ENCODE peak calls at places on chromosomes 1 and 21, in ten cellular contexts. One of them, this sample, is unnamed.

GRCh38 chr1:240387036-240387435 is 224.9 kb downstream of the GREM2 start:
- DNase-seq in epithelial cell of esophagus: no peak
- DNase-seq in cardiac fibroblast: no peak
- DNase-seq in hepatocyte: no peak
- DNase-seq in mucosa of descending colon: no peak
- DNase-seq in colonic mucosa: no peak
- DNase-seq in ovary: no peak
- DNase-seq in brain microvascular endothelial cell: no peak
- DNase-seq in heart right ventricle: no peak
- DNase-seq in lung: no peak
- DNase-seq in this sample: no peak

GRCh38 chr21:30014883-30015282 is 75.1 kb upstream of the GRIK1 start:
- DNase-seq in epithelial cell of esophagus: no peak
- DNase-seq in cardiac fibroblast: no peak
- DNase-seq in hepatocyte: no peak
- DNase-seq in mucosa of descending colon: no peak
- DNase-seq in colonic mucosa: no peak
- DNase-seq in ovary: no peak
- DNase-seq in brain microvascular endothelial cell: no peak
- DNase-seq in heart right ventricle: no peak
- DNase-seq in lung: no peak
- DNase-seq in this sample: no peak

GRCh38 chr1:241253491-241253890 is 103.5 kb downstream of the RGS7 start:
- DNase-seq in epithelial cell of esophagus: no peak
- DNase-seq in cardiac fibroblast: no peak
- DNase-seq in hepatocyte: no peak
- DNase-seq in mucosa of descending colon: no peak
- DNase-seq in colonic mucosa: no peak
- DNase-seq in ovary: no peak
- DNase-seq in brain microvascular endothelial cell: no peak
- DNase-seq in heart right ventricle: no peak
- DNase-seq in lung: no peak
- DNase-seq in this sample: no peak

GRCh38 chr1:54471588-54471987 is 65.4 kb upstream of the SSBP3 start:
- DNase-seq in epithelial cell of esophagus: no peak
- DNase-seq in cardiac fibroblast: no peak
- DNase-seq in hepatocyte: no peak
- DNase-seq in mucosa of descending colon: no peak
- DNase-seq in colonic mucosa: no peak
- DNase-seq in ovary: no peak
- DNase-seq in brain microvascular endothelial cell: no peak
- DNase-seq in heart right ventricle: no peak
- DNase-seq in lung: no peak
- DNase-seq in this sample: no peak

GRCh38 chr1:214640431-214641213 is 37.6 kb downstream of the CENPF start:
- DNase-seq in epithelial cell of esophagus: no peak
- DNase-seq in cardiac fibroblast: no peak
- DNase-seq in hepatocyte: no peak
- DNase-seq in mucosa of descending colon: no peak
- DNase-seq in colonic mucosa: no peak
- DNase-seq in ovary: no peak
- DNase-seq in brain microvascular endothelial cell: no peak
- DNase-seq in heart right ventricle: no peak
- DNase-seq in lung: no peak
- DNase-seq in this sample: no peak

GRCh38 chr1:10692401-10693021 is 103.9 kb downstream of the CASZ1 start:
- DNase-seq in epithelial cell of esophagus: peak; percentile 58
- DNase-seq in cardiac fibroblast: no peak
- DNase-seq in hepatocyte: peak; percentile 71
- DNase-seq in mucosa of descending colon: peak; percentile 87
- DNase-seq in colonic mucosa: peak; percentile 88
- DNase-seq in ovary: no peak
- DNase-seq in brain microvascular endothelial cell: no peak
- DNase-seq in heart right ventricle: no peak
- DNase-seq in lung: peak; percentile 71
- DNase-seq in this sample: peak; percentile 60

GRCh38 chr1:229028987-229029550 is 241.8 kb upstream of the RAB4A start:
- DNase-seq in epithelial cell of esophagus: no peak
- DNase-seq in cardiac fibroblast: no peak
- DNase-seq in hepatocyte: no peak
- DNase-seq in mucosa of descending colon: no peak
- DNase-seq in colonic mucosa: no peak
- DNase-seq in ovary: no peak
- DNase-seq in brain microvascular endothelial cell: no peak
- DNase-seq in heart right ventricle: no peak
- DNase-seq in lung: no peak
- DNase-seq in this sample: no peak

GRCh38 chr1:94182191-94182590 is 55.2 kb downstream of the ARHGAP29 start:
- DNase-seq in epithelial cell of esophagus: no peak
- DNase-seq in cardiac fibroblast: peak; percentile 21
- DNase-seq in hepatocyte: no peak
- DNase-seq in mucosa of descending colon: no peak
- DNase-seq in colonic mucosa: no peak
- DNase-seq in ovary: no peak
- DNase-seq in brain microvascular endothelial cell: no peak
- DNase-seq in heart right ventricle: no peak
- DNase-seq in lung: no peak
- DNase-seq in this sample: no peak

GRCh38 chr1:65068202-65069011 is 79.6 kb upstream of the AK4 start:
- DNase-seq in epithelial cell of esophagus: no peak
- DNase-seq in cardiac fibroblast: peak; percentile 68
- DNase-seq in hepatocyte: peak; percentile 16
- DNase-seq in mucosa of descending colon: peak; percentile 57
- DNase-seq in colonic mucosa: peak; percentile 53
- DNase-seq in ovary: peak; percentile 18
- DNase-seq in brain microvascular endothelial cell: no peak
- DNase-seq in heart right ventricle: no peak
- DNase-seq in lung: no peak
- DNase-seq in this sample: no peak

GRCh38 chr1:65067491-65068201 is 80.4 kb upstream of the AK4 start:
- DNase-seq in epithelial cell of esophagus: peak; percentile 56
- DNase-seq in cardiac fibroblast: peak; percentile 93
- DNase-seq in hepatocyte: peak; percentile 85
- DNase-seq in mucosa of descending colon: peak; percentile 86
- DNase-seq in colonic mucosa: peak; percentile 70
- DNase-seq in ovary: peak; percentile 77
- DNase-seq in brain microvascular endothelial cell: peak; percentile 69
- DNase-seq in heart right ventricle: peak; percentile 66
- DNase-seq in lung: peak; percentile 72
- DNase-seq in this sample: peak; percentile 67

GRCh38 chr1:65065535-65066378 is 82.2 kb upstream of the AK4 start:
- DNase-seq in epithelial cell of esophagus: no peak
- DNase-seq in cardiac fibroblast: peak; percentile 19
- DNase-seq in hepatocyte: peak; percentile 44
- DNase-seq in mucosa of descending colon: peak; percentile 66
- DNase-seq in colonic mucosa: peak; percentile 71
- DNase-seq in ovary: peak; percentile 59
- DNase-seq in brain microvascular endothelial cell: no peak
- DNase-seq in heart right ventricle: peak; percentile 47
- DNase-seq in lung: no peak
- DNase-seq in this sample: peak; percentile 66

GRCh38 chr1:65066379-65066765 is 81.6 kb upstream of the AK4 start:
- DNase-seq in epithelial cell of esophagus: no peak
- DNase-seq in cardiac fibroblast: no peak
- DNase-seq in hepatocyte: no peak
- DNase-seq in mucosa of descending colon: no peak
- DNase-seq in colonic mucosa: no peak
- DNase-seq in ovary: no peak
- DNase-seq in brain microvascular endothelial cell: no peak
- DNase-seq in heart right ventricle: no peak
- DNase-seq in lung: no peak
- DNase-seq in this sample: peak; percentile 39

DNA sequence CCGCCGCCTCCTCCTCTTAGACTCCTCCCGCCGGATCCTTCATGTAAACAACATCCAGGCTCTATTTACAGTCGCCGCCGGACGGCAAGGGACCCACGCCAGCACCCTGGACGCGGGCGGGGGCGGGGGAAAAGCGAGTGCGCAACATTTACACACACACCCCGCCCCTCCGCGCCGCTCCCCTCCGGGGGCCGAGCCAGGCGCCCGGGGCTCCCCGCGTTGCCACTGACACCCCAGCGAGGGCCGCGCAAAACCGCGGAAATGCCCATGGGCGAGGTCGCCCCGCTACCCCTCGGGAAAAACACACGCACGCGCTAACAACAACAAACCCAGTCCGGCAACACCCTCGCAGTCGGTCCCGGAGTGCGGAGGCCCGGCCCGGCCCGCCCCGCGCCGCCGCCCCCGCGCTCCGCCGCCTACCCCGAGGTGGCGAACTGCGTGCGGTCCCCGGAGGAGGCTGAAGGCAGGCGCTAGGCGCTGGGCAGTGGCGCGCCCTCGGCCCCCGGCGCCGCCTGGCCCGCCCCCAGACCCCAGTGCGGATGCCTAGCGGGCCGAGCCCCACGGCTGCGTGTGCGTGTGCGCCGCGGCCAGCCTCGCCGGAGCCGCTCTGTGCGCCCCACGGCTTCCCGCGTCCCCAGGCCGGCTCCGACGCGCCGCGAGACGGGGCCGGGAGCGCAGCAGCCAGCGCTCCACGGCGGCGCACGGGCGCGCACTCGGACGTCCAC is 81.1 kb upstream of the AK4 start:
- DNase-seq in epithelial cell of esophagus: peak; percentile 51
- DNase-seq in cardiac fibroblast: peak; percentile 95
- DNase-seq in hepatocyte: peak; percentile 79
- DNase-seq in mucosa of descending colon: peak; percentile 95
- DNase-seq in colonic mucosa: peak; percentile 93
- DNase-seq in ovary: peak; percentile 92
- DNase-seq in brain microvascular endothelial cell: peak; percentile 55
- DNase-seq in heart right ventricle: peak; percentile 93
- DNase-seq in lung: peak; percentile 94
- DNase-seq in this sample: peak; percentile 95
- H3K4me3 ChIP-seq in epithelial cell of esophagus: peak overlapping the region; percentile 76
- H3K4me3 ChIP-seq in cardiac fibroblast: peak overlapping the region; percentile 59
- H3K4me3 ChIP-seq in hepatocyte: peak overlapping the region; percentile 98
- H3K4me3 ChIP-seq in mucosa of descending colon: peak overlapping the region; percentile 68
- H3K4me3 ChIP-seq in colonic mucosa: peak overlapping the region; percentile 55
- H3K4me3 ChIP-seq in ovary: peak overlapping the region; percentile 83
- H3K4me3 ChIP-seq in brain microvascular endothelial cell: peak overlapping the region; percentile 79
- H3K4me3 ChIP-seq in heart right ventricle: peak overlapping the region; percentile 78
- H3K4me3 ChIP-seq in lung: peak overlapping the region; percentile 64
- H3K4me3 ChIP-seq in this sample: peak overlapping the region; percentile 87

GRCh38 chr1:209431813-209432442 is 151.6 kb upstream of the CAMK1G start:
- DNase-seq in epithelial cell of esophagus: peak; percentile 54
- DNase-seq in cardiac fibroblast: no peak
- DNase-seq in hepatocyte: no peak
- DNase-seq in mucosa of descending colon: no peak
- DNase-seq in colonic mucosa: no peak
- DNase-seq in ovary: no peak
- DNase-seq in brain microvascular endothelial cell: no peak
- DNase-seq in heart right ventricle: no peak
- DNase-seq in lung: no peak
- DNase-seq in this sample: no peak
- H3K4me3 ChIP-seq in epithelial cell of esophagus: peak overlapping the region; percentile 100
- H3K4me3 ChIP-seq in cardiac fibroblast: no peak overlapping the region
- H3K4me3 ChIP-seq in hepatocyte: no peak overlapping the region
- H3K4me3 ChIP-seq in mucosa of descending colon: no peak overlapping the region
- H3K4me3 ChIP-seq in colonic mucosa: no peak overlapping the region
- H3K4me3 ChIP-seq in ovary: no peak overlapping the region
- H3K4me3 ChIP-seq in brain microvascular endothelial cell: no peak overlapping the region
- H3K4me3 ChIP-seq in heart right ventricle: no peak overlapping the region
- H3K4me3 ChIP-seq in lung: no peak overlapping the region
- H3K4me3 ChIP-seq in this sample: peak overlapping the region; percentile 64

GRCh38 chr1:59143824-59144223 is 153.1 kb upstream of the FGGY start:
- DNase-seq in epithelial cell of esophagus: no peak
- DNase-seq in cardiac fibroblast: peak; percentile 71
- DNase-seq in hepatocyte: no peak
- DNase-seq in mucosa of descending colon: no peak
- DNase-seq in colonic mucosa: no peak
- DNase-seq in ovary: no peak
- DNase-seq in brain microvascular endothelial cell: no peak
- DNase-seq in heart right ventricle: no peak
- DNase-seq in lung: no peak
- DNase-seq in this sample: no peak

GRCh38 chr1:59146651-59147358 is 150.1 kb upstream of the FGGY start:
- DNase-seq in epithelial cell of esophagus: no peak
- DNase-seq in cardiac fibroblast: peak; percentile 46
- DNase-seq in hepatocyte: peak; percentile 62
- DNase-seq in mucosa of descending colon: peak; percentile 55
- DNase-seq in colonic mucosa: peak; percentile 62
- DNase-seq in ovary: peak; percentile 44
- DNase-seq in brain microvascular endothelial cell: no peak
- DNase-seq in heart right ventricle: peak; percentile 71
- DNase-seq in lung: peak; percentile 29
- DNase-seq in this sample: no peak

GRCh38 chr1:59144959-59145358 is 151.9 kb upstream of the FGGY start:
- DNase-seq in epithelial cell of esophagus: no peak
- DNase-seq in cardiac fibroblast: no peak
- DNase-seq in hepatocyte: no peak
- DNase-seq in mucosa of descending colon: no peak
- DNase-seq in colonic mucosa: no peak
- DNase-seq in ovary: no peak
- DNase-seq in brain microvascular endothelial cell: no peak
- DNase-seq in heart right ventricle: no peak
- DNase-seq in lung: no peak
- DNase-seq in this sample: no peak

GRCh38 chr1:59142663-59143487 is 154.0 kb upstream of the FGGY start:
- DNase-seq in epithelial cell of esophagus: peak; percentile 98
- DNase-seq in cardiac fibroblast: peak; percentile 95
- DNase-seq in hepatocyte: peak; percentile 74
- DNase-seq in mucosa of descending colon: no peak
- DNase-seq in colonic mucosa: no peak
- DNase-seq in ovary: no peak
- DNase-seq in brain microvascular endothelial cell: peak; percentile 88
- DNase-seq in heart right ventricle: no peak
- DNase-seq in lung: no peak
- DNase-seq in this sample: no peak

DNA sequence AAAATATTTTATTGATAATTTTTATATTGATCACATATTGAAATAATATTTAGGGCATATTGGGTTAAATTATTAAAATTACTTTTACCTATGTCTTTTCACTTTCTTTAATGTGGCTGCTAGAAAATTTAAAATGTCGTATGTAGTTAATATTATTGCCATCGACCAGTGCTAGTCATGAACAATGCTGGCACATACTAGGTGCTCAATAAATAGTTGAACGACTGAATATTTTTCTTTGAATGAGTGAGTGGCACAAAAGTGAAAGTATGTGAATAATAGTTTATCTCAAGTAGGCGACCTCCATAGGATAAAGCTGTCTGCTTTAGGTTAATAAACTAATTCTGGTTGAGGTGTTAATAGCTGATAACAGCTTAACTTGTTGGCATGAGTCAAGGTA is 150.8 kb upstream of the FGGY start:
- DNase-seq in epithelial cell of esophagus: no peak
- DNase-seq in cardiac fibroblast: no peak
- DNase-seq in hepatocyte: no peak
- DNase-seq in mucosa of descending colon: no peak
- DNase-seq in colonic mucosa: no peak
- DNase-seq in ovary: no peak
- DNase-seq in brain microvascular endothelial cell: no peak
- DNase-seq in heart right ventricle: no peak
- DNase-seq in lung: no peak
- DNase-seq in this sample: no peak
- H3K4me3 ChIP-seq in epithelial cell of esophagus: no peak overlapping the region
- H3K4me3 ChIP-seq in cardiac fibroblast: no peak overlapping the region
- H3K4me3 ChIP-seq in hepatocyte: no peak overlapping the region
- H3K4me3 ChIP-seq in mucosa of descending colon: no peak overlapping the region
- H3K4me3 ChIP-seq in colonic mucosa: no peak overlapping the region
- H3K4me3 ChIP-seq in ovary: no peak overlapping the region
- H3K4me3 ChIP-seq in brain microvascular endothelial cell: no peak overlapping the region
- H3K4me3 ChIP-seq in heart right ventricle: peak overlapping the region; percentile 62
- H3K4me3 ChIP-seq in lung: no peak overlapping the region
- H3K4me3 ChIP-seq in this sample: no peak overlapping the region

DNA sequence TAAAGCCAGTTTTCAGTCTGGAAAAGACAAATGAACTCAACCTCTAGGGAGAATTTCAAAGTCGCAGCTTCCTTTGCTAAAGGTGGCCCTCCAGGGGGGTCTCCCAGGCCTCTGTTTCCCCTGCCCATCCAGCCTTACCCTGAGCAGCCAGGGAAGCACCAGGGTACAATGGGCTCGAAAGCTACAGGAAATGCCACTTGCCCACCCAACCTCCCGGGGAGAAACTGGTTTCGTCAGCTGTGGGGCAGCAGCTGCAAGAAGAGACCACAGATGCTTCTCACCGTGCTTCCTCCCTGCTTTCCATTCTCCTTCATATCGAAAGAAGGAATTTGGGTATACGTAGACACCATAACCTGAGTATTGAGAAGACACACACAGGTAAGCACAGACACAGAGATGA is 1.7 kb downstream of the MORN1 start:
- DNase-seq in epithelial cell of esophagus: no peak
- DNase-seq in cardiac fibroblast: no peak
- DNase-seq in hepatocyte: no peak
- DNase-seq in mucosa of descending colon: no peak
- DNase-seq in colonic mucosa: no peak
- DNase-seq in ovary: no peak
- DNase-seq in brain microvascular endothelial cell: no peak
- DNase-seq in heart right ventricle: no peak
- DNase-seq in lung: no peak
- DNase-seq in this sample: no peak
- H3K4me3 ChIP-seq in epithelial cell of esophagus: no peak overlapping the region
- H3K4me3 ChIP-seq in cardiac fibroblast: no peak overlapping the region
- H3K4me3 ChIP-seq in hepatocyte: no peak overlapping the region
- H3K4me3 ChIP-seq in mucosa of descending colon: no peak overlapping the region
- H3K4me3 ChIP-seq in colonic mucosa: no peak overlapping the region
- H3K4me3 ChIP-seq in ovary: no peak overlapping the region
- H3K4me3 ChIP-seq in brain microvascular endothelial cell: no peak overlapping the region
- H3K4me3 ChIP-seq in heart right ventricle: no peak overlapping the region
- H3K4me3 ChIP-seq in lung: no peak overlapping the region
- H3K4me3 ChIP-seq in this sample: no peak overlapping the region

This sample was measured in breast epithelium.